ENCODE peak calls at places on chromosomes 5 and 9, in four cellular contexts. E is breast epithelium, G is PC-3, I is brain microvascular endothelial cell. P is an unnamed sample.

GRCh38 chr5:128535225-128535624 is 2.8 kb downstream of the FBN2 start:
- DNase-seq in E (no peak), G (peak), I (no peak), P (no peak)

GRCh38 chr5:83914199-83914598 is 193.5 kb upstream of the HAPLN1 start:
- DNase-seq in E (no peak), G (no peak), I (no peak), P (no peak)

GRCh38 chr9:114621975-114622609 is 11.0 kb downstream of the TMEM268 start:
- DNase-seq in E (no peak), G (peak), I (peak), P (peak)

GRCh38 chr5:31563216-31563615 is 31.1 kb downstream of the C5orf22 start:
- DNase-seq in E (no peak), G (no peak), I (no peak), P (no peak)

GRCh38 chr9:113542016-113542415 is 78.5 kb downstream of the RGS3 start:
- DNase-seq in E (no peak), G (no peak), I (no peak), P (no peak)

GRCh38 chr9:124780060-124780756 is 3.3 kb downstream of the OLFML2A start:
- DNase-seq in E (no peak), G (no peak), I (no peak), P (no peak)

GRCh38 chr5:17189381-17190036 is 27.9 kb upstream of the BASP1 start:
- DNase-seq in E (peak), G (peak), I (peak), P (no peak)

GRCh38 chr9:126516561-126516935 is 97.2 kb upstream of the LMX1B start:
- DNase-seq in E (no peak), G (no peak), I (no peak), P (no peak)

GRCh38 chr5:122907238-122907637 is 61.8 kb downstream of the SNX24 start:
- DNase-seq in E (no peak), G (peak), I (peak), P (no peak)

GRCh38 chr5:134525687-134526482 is 415 bp downstream of the JADE2 start:
- DNase-seq in E (peak), G (peak), I (peak), P (no peak)

GRCh38 chr5:141001466-141001853 is 35.2 kb downstream of the PCDHAC2 start:
- DNase-seq in E (no peak), G (peak), I (no peak), P (no peak)

GRCh38 chr5:172102251-172102870 is 85.7 kb downstream of the STK10 start:
- DNase-seq in E (no peak), G (no peak), I (no peak), P (no peak)

GRCh38 chr9:134621558-134622110 is 20.0 kb upstream of the COL5A1 start:
- DNase-seq in E (peak), G (no peak), I (no peak), P (no peak)

GRCh38 chr9:13478235-13478634 is 198.7 kb upstream of the MPDZ start:
- DNase-seq in E (no peak), G (peak), I (no peak), P (peak)

GRCh38 chr5:132439521-132440206 is 50.9 kb downstream of the IRF1 start:
- DNase-seq in E (peak), G (peak), I (peak), P (peak)

GRCh38 chr9:37311938-37312730 is 110.4 kb upstream of the GRHPR start:
- DNase-seq in E (no peak), G (peak), I (peak), P (no peak)

GRCh38 chr9:127447416-127448111 is 3.6 kb downstream of the RPL12 start:
- DNase-seq in E (no peak), G (no peak), I (no peak), P (no peak)

DNA sequence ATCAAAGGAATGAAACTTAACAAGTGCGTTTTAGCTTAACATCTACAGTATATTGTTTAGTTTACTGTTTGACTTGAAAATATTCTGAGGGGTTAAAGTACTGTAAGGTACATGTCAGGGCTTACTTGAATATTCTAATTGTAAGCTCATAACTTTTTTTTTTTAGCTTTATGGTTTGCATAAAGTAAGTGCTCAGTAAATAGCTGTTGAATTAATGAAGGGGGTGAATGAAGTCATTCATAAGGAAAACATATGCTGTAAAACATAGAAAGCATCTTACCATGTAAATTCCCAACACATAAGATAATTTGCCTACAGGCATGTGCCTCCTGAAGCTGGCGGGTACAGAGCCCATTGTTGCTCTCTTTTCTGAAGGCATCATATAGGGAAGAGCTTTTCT is 3.0 kb downstream of the PIP5K1B start:
- DNase-seq in E (no peak), G (no peak), I (no peak), P (no peak)
- H3K4me3 ChIP-seq in E (no peak), G (no peak), I (no peak), P (no peak)

DNA sequence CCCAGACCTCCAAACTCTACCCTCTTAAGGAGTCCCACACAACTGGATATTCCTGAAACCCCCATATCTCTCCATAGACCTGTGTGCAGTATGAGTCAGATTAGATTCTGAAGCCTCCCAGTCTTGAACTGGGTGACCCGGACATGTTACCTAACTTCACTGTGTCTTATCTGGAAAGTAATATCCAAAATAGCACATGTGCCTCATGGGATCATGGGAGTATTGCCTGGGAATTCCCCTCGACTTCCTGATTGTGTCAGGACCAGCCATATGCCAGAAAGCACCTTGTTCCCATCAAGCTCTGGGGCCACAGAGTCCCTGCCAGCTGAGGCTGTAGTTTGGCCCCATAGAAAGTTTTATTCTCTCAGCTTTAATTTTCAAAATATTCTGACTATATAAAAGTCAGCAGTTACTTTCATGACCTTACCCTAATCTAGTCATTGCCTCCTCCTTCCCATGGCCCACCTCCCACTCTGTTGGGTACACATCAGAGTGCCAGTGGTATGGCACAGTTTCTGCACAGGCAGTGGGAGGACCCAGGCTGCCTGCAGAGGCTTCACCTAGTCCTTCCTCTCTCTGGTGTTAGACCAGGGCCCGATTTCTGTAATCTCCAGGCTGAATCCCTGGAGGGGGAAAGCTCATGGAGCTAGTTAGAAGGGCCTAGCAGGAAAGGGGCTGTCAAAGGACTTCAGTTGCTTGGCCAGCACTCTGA is 19.5 kb upstream of the B4GALT1 start:
- DNase-seq in E (no peak), G (no peak), I (no peak), P (no peak)
- TF ChIP-seq CTCF in E (no peak), G (no peak), I (no peak), P (no peak)

GRCh38 chr5:177448244-177448950 is 1.8 kb downstream of the PRR7 start:
- DNase-seq in E (no peak), G (no peak), I (no peak), P (no peak)
- H3K4me3 ChIP-seq in E (peak), G (peak), I (no peak), P (peak)

GRCh38 chr9:90433398-90433890 is 209.2 kb downstream of the DIRAS2 start:
- DNase-seq in E (peak), G (no peak), I (peak), P (peak)
- TF ChIP-seq CTCF in E (no peak), G (no peak), I (no peak), P (peak)

DNA sequence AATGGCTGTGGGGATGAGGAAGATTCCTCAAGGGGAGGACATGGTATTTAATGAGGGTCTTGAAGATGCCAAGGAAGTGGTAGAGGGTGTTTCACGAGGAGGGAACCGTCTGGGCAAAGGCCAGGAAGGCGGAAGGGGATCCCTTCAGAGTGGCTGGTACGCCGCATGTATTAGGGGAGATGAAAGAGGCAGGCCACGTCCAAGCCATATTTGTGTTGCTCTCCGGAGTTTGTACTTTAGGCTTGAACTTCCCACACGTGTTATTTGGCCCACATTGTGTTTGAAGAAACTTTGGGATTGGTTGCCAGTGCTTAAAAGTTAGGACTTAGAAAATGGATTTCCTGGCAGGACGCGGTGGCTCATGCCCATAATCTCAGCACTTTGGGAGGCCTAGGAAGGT is 1.2 kb downstream of the FXN start:
- DNase-seq in E (no peak), G (no peak), I (no peak), P (no peak)
- H3K4me3 ChIP-seq in E (peak), G (peak), I (peak), P (peak)

DNA sequence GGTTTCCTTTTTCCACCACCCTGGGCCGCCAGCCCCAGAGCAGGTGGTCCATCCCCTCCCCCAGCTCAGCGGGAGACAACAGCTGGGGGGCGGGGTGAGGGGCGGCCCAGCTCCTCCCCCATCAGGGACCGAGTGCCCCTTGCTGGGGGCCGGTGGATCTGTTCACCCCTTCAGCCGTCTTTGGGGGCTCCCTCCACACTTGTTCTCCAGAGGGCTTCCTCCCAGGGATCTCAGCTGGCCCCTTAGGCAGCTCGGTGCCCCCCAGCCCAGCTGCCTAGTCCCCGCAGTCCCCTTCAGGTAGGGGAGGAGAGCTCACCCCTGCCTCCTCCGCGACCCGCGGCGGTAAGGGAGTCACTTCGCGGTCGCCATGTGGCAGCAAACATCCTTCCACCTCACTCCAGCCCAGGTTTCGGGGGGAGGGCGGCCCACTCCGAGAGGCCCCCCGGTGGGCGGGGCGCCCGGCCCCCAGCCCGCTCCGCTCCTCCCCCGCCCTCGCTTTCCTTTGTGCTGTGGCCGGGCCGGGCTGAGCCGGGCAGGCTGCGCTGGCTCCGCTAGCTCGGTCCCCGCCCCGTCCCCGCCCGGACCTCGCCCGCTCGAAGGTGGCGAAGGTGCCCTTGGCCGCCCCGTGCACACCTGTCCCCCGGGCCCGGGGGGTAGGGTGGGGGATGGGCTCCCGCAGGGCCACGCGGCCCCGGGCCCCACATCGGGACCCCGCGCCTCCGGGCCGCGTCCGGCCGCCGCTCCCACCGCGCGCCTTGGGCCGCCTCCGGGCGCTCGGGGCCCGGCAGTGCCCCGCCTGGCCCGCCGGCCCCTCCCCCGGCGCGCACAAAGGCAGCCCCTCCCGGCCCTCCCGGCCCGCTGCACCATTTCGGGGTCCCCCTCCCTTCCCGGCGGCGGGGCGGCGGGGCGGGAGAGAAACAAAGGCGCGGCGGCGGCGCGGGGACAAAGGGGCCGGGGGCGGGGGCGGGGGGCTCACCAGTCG is 683 bp downstream of the DBN1 start:
- DNase-seq in E (no peak), G (peak), I (no peak), P (no peak)
- TF ChIP-seq CTCF in E (no peak), G (no peak), I (no peak), P (no peak)

GRCh38 chr9:93098236-93098946 is 2.4 kb downstream of the CARD19 start:
- DNase-seq in E (peak), G (peak), I (peak), P (peak)
- H3K4me3 ChIP-seq in E (peak), G (peak), I (peak), P (peak)

P was measured in epithelial cell of proximal tubule.